ENCODE peak calls at places on chromosomes 6 and 20, in eight cellular contexts. A is tibial artery; Y is caudate nucleus; Z is psoas muscle; C is dorsolateral prefrontal cortex; M is heart right ventricle; S is GM23338; F is CD8-positive, alpha-beta memory T cell. G is an unnamed sample.

GRCh38 chr6:79872986-79873385 is 74.4 kb downstream of the ELOVL4 start:
- DNase-seq in A (no peak), Y (peak), Z (no peak), C (no peak), M (no peak), S (no peak), F (no peak), G (peak)

GRCh38 chr6:167787896-167788530 is 38.7 kb upstream of the AFDN start:
- DNase-seq in A (peak), Y (no peak), Z (no peak), C (no peak), M (no peak), S (no peak), F (no peak), G (no peak)

GRCh38 chr6:56772737-56773184 is 130.1 kb upstream of the DST start:
- DNase-seq in A (peak), Y (peak), Z (peak), C (no peak), M (peak), S (peak), F (no peak), G (no peak)

GRCh38 chr20:56629464-56630085 is 469 bp downstream of the TFAP2C start:
- DNase-seq in A (no peak), Y (no peak), Z (no peak), C (no peak), M (no peak), S (peak), F (no peak), G (no peak)

GRCh38 chr6:11632231-11632630 is 94.7 kb downstream of the TMEM170B start:
- DNase-seq in A (no peak), Y (no peak), Z (no peak), C (no peak), M (no peak), S (no peak), F (no peak), G (no peak)

GRCh38 chr20:13325796-13326340 is 104.8 kb downstream of the ISM1 start:
- DNase-seq in A (no peak), Y (no peak), Z (no peak), C (no peak), M (no peak), S (no peak), F (no peak), G (no peak)

GRCh38 chr6:32459781-32460424 is 20.2 kb downstream of the HLA-DRA start:
- DNase-seq in A (no peak), Y (no peak), Z (no peak), C (no peak), M (no peak), S (no peak), F (no peak), G (no peak)

GRCh38 chr6:147699637-147700036 is 191.1 kb downstream of the SAMD5 start:
- DNase-seq in A (no peak), Y (no peak), Z (no peak), C (no peak), M (no peak), S (no peak), F (no peak), G (no peak)

GRCh38 chr20:41746635-41747034 is 128.5 kb upstream of the CHD6 start:
- DNase-seq in A (no peak), Y (no peak), Z (no peak), C (no peak), M (no peak), S (no peak), F (no peak), G (no peak)

GRCh38 chr20:20364747-20365558 is 3.0 kb upstream of the INSM1 start:
- DNase-seq in A (no peak), Y (no peak), Z (no peak), C (no peak), M (no peak), S (peak), F (no peak), G (no peak)

GRCh38 chr6:148830614-148831013 is 83.8 kb downstream of the UST start:
- DNase-seq in A (no peak), Y (no peak), Z (no peak), C (no peak), M (no peak), S (no peak), F (no peak), G (no peak)

GRCh38 chr20:1827510-1827973 is 67.7 kb upstream of the SIRPA start:
- DNase-seq in A (no peak), Y (no peak), Z (no peak), C (no peak), M (no peak), S (no peak), F (no peak), G (no peak)

GRCh38 chr6:26157150-26157837 is 70.1 kb downstream of the HFE start:
- DNase-seq in A (peak), Y (peak), Z (peak), C (no peak), M (peak), S (peak), F (peak), G (peak)

GRCh38 chr6:167731731-167732422 is 94.8 kb upstream of the AFDN start:
- DNase-seq in A (no peak), Y (peak), Z (no peak), C (no peak), M (no peak), S (no peak), F (no peak), G (no peak)

GRCh38 chr6:110089323-110089722 is 90.1 kb downstream of the WASF1 start:
- DNase-seq in A (no peak), Y (no peak), Z (no peak), C (no peak), M (no peak), S (no peak), F (no peak), G (no peak)

GRCh38 chr6:71489736-71490135 is 201.1 kb downstream of the OGFRL1 start:
- DNase-seq in A (no peak), Y (no peak), Z (no peak), C (no peak), M (no peak), S (peak), F (no peak), G (no peak)

GRCh38 chr6:37653933-37654565 is 43.6 kb downstream of the MDGA1 start:
- DNase-seq in A (no peak), Y (no peak), Z (no peak), C (no peak), M (no peak), S (peak), F (no peak), G (peak)

GRCh38 chr6:144737998-144738397 is 452.9 kb downstream of the UTRN start:
- DNase-seq in A (no peak), Y (no peak), Z (no peak), C (no peak), M (no peak), S (no peak), F (no peak), G (no peak)

GRCh38 chr6:21149460-21149859 is 444.1 kb upstream of the SOX4 start:
- DNase-seq in A (no peak), Y (no peak), Z (no peak), C (no peak), M (no peak), S (no peak), F (no peak), G (no peak)

GRCh38 chr6:16316741-16317251 is 78.4 kb downstream of the GMPR start:
- DNase-seq in A (peak), Y (no peak), Z (no peak), C (no peak), M (no peak), S (peak), F (peak), G (no peak)

GRCh38 chr6:17714879-17715860 is 8.4 kb upstream of the NUP153 start:
- DNase-seq in A (no peak), Y (no peak), Z (no peak), C (no peak), M (no peak), S (no peak), F (no peak), G (peak)

GRCh38 chr20:5073154-5074049 is 46.4 kb downstream of the PCNA start:
- DNase-seq in A (peak), Y (peak), Z (peak), C (peak), M (peak), S (peak), F (no peak), G (peak)
- H3K27ac ChIP-seq in A (peak), Y (no peak), Z (peak), C (no peak), M (no peak), S (no peak), F (no peak), G (peak)

GRCh38 chr6:126118934-126119333 is 132.6 kb downstream of the TRMT11 start:
- DNase-seq in A (no peak), Y (no peak), Z (no peak), C (no peak), M (no peak), S (no peak), F (no peak), G (no peak)
- H3K27ac ChIP-seq in A (no peak), Y (no peak), Z (no peak), C (no peak), M (no peak), S (peak), F (no peak), G (no peak)

DNA sequence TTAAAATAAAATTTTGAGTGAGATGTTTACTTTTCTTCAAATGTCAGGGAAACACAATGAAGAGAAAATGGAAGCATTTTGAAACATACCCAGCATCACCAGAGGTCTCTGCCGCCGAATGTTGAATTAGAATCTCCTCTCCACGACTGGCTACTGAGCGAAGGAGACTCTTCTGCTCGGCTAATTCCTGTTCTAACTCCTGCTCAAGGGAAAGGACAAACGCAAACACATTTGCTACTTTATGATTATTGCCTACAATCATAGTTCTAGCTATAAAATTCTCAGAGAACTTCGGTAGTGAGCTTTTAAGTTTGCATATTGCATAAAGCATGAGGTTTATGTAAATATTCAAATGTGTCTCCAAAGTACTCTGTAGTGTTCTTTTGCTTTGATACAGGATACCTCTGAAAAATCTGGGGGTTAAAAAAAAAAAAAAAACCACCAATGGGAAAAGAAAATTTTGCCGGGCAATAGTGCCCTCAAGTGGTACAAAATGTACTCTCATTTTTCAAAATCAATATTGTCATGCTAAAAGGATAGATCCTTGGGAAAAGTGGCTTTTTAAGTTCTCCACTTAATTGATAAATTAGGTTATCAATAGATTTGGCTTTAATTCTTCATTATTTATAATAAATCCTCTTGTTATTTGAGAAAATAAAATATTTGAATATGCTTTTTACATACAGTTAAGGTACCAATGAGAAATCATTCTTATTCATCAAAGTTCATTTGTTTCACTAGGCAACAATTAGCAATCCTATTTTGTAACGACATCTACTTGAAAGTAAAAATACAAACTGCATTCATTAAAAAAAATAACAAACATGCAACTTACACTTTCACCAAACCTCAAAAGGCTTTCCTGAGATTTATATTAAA is 369.0 kb downstream of the SYNE1 start:
- DNase-seq in A (no peak), Y (no peak), Z (no peak), C (no peak), M (no peak), S (peak), F (no peak), G (no peak)
- H3K27ac ChIP-seq in A (peak), Y (no peak), Z (peak), C (no peak), M (no peak), S (no peak), F (no peak), G (no peak)

GRCh38 chr6:134817448-134817847 is 132.5 kb downstream of the ALDH8A1 start:
- DNase-seq in A (no peak), Y (no peak), Z (no peak), C (no peak), M (no peak), S (no peak), F (no peak), G (no peak)
- H3K27ac ChIP-seq in A (no peak), Y (no peak), Z (no peak), C (no peak), M (no peak), S (no peak), F (no peak), G (no peak)

DNA sequence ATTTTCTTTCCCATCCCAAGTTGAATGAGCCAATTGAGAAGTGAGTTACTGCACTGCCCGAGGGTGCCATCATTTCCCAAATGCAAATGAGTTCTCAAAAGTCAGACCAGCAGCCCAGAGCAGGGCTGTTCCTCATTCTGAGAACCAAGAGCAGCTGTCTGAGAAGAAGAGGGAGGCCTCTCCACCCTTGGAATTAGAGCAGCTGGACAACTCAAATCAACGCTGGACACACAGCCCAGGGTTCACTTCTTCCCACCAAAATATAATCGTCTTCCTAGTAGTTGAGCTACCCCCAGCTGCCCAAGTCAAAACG is 4.6 kb upstream of the PREX1 start:
- DNase-seq in A (no peak), Y (no peak), Z (no peak), C (no peak), M (no peak), S (no peak), F (no peak), G (no peak)
- H3K27ac ChIP-seq in A (peak), Y (peak), Z (no peak), C (peak), M (no peak), S (no peak), F (no peak), G (peak)

GRCh38 chr20:47925603-47926002 is 140.3 kb upstream of the SULF2 start:
- DNase-seq in A (no peak), Y (no peak), Z (no peak), C (no peak), M (no peak), S (no peak), F (no peak), G (no peak)
- H3K27ac ChIP-seq in A (no peak), Y (no peak), Z (no peak), C (no peak), M (no peak), S (no peak), F (no peak), G (no peak)

GRCh38 chr6:155107432-155108069 is 112.4 kb downstream of the TIAM2 start:
- DNase-seq in A (no peak), Y (no peak), Z (no peak), C (no peak), M (no peak), S (no peak), F (no peak), G (no peak)
- H3K27ac ChIP-seq in A (peak), Y (no peak), Z (peak), C (no peak), M (no peak), S (peak), F (no peak), G (no peak)

GRCh38 chr20:22374066-22374465 is 210.3 kb downstream of the FOXA2 start:
- DNase-seq in A (no peak), Y (no peak), Z (no peak), C (no peak), M (no peak), S (no peak), F (no peak), G (no peak)
- H3K27ac ChIP-seq in A (no peak), Y (no peak), Z (peak), C (no peak), M (no peak), S (no peak), F (no peak), G (no peak)